ENCODE peak calls at places on chromosomes 16 and 17, in eight cellular contexts. One of them, this sample, is unnamed.

GRCh38 chr16:11585460-11586374 is 1.0 kb downstream of the LITAF start:
- DNase-seq in ecto neural progenitor cell: no peak
- DNase-seq in left cardiac atrium: no peak
- DNase-seq in RWPE1: peak; percentile 20
- DNase-seq in adrenal gland: no peak
- DNase-seq in GM20000: peak; percentile 44
- DNase-seq in AG08396: peak; percentile 50
- DNase-seq in psoas muscle: no peak
- DNase-seq in this sample: no peak

GRCh38 chr17:17849863-17850373 is 13.1 kb upstream of the SREBF1 start:
- DNase-seq in psoas muscle: peak; percentile 59
- DNase-seq in adrenal gland: peak; percentile 68
- DNase-seq in GM20000: peak; percentile 76
- DNase-seq in RWPE1: no peak
- DNase-seq in ecto neural progenitor cell: peak; percentile 61
- DNase-seq in left cardiac atrium: peak; percentile 60
- DNase-seq in AG08396: peak; percentile 34
- DNase-seq in this sample: peak; percentile 63

GRCh38 chr17:7216242-7217112 is 3.2 kb downstream of the DLG4 start:
- DNase-seq in adrenal gland: no peak
- DNase-seq in GM20000: no peak
- DNase-seq in ecto neural progenitor cell: no peak
- DNase-seq in left cardiac atrium: no peak
- DNase-seq in AG08396: no peak
- DNase-seq in psoas muscle: peak; percentile 13
- DNase-seq in RWPE1: no peak
- DNase-seq in this sample: no peak

GRCh38 chr16:11575223-11575589 is 11.5 kb downstream of the LITAF start:
- DNase-seq in psoas muscle: no peak
- DNase-seq in left cardiac atrium: peak; percentile 10
- DNase-seq in RWPE1: no peak
- DNase-seq in adrenal gland: no peak
- DNase-seq in ecto neural progenitor cell: no peak
- DNase-seq in GM20000: no peak
- DNase-seq in AG08396: no peak
- DNase-seq in this sample: no peak

GRCh38 chr17:45823598-45823997 is 21.1 kb upstream of the SPPL2C start:
- DNase-seq in AG08396: no peak
- DNase-seq in adrenal gland: no peak
- DNase-seq in RWPE1: no peak
- DNase-seq in ecto neural progenitor cell: no peak
- DNase-seq in GM20000: no peak
- DNase-seq in psoas muscle: no peak
- DNase-seq in left cardiac atrium: no peak
- DNase-seq in this sample: peak; percentile 22

GRCh38 chr17:71184716-71185115 is 936.1 kb upstream of the SOX9 start:
- DNase-seq in RWPE1: peak; percentile 42
- DNase-seq in GM20000: no peak
- DNase-seq in AG08396: no peak
- DNase-seq in left cardiac atrium: no peak
- DNase-seq in psoas muscle: no peak
- DNase-seq in ecto neural progenitor cell: no peak
- DNase-seq in adrenal gland: no peak
- DNase-seq in this sample: no peak

GRCh38 chr16:82639666-82640336 is 13.0 kb downstream of the CDH13 start:
- DNase-seq in left cardiac atrium: peak; percentile 67
- DNase-seq in RWPE1: peak; percentile 47
- DNase-seq in ecto neural progenitor cell: peak; percentile 75
- DNase-seq in GM20000: peak; percentile 64
- DNase-seq in psoas muscle: peak; percentile 56
- DNase-seq in AG08396: peak; percentile 45
- DNase-seq in adrenal gland: peak; percentile 46
- DNase-seq in this sample: peak; percentile 78

GRCh38 chr17:75160211-75160610 is 5.9 kb upstream of the JPT1 start:
- DNase-seq in left cardiac atrium: no peak
- DNase-seq in psoas muscle: no peak
- DNase-seq in AG08396: no peak
- DNase-seq in RWPE1: no peak
- DNase-seq in ecto neural progenitor cell: no peak
- DNase-seq in adrenal gland: no peak
- DNase-seq in GM20000: no peak
- DNase-seq in this sample: no peak

GRCh38 chr16:64391009-64391663 is 730.7 kb downstream of the CDH11 start:
- DNase-seq in RWPE1: peak; percentile 5
- DNase-seq in ecto neural progenitor cell: no peak
- DNase-seq in adrenal gland: no peak
- DNase-seq in psoas muscle: no peak
- DNase-seq in left cardiac atrium: no peak
- DNase-seq in AG08396: peak; percentile 14
- DNase-seq in GM20000: no peak
- DNase-seq in this sample: no peak

GRCh38 chr16:67170948-67171649 is 761 bp downstream of the NOL3 start:
- DNase-seq in RWPE1: no peak
- DNase-seq in GM20000: no peak
- DNase-seq in left cardiac atrium: no peak
- DNase-seq in psoas muscle: no peak
- DNase-seq in ecto neural progenitor cell: no peak
- DNase-seq in AG08396: no peak
- DNase-seq in adrenal gland: peak; percentile 39
- DNase-seq in this sample: no peak

This sample was measured in GM23338.